ENCODE peak calls at places on chromosomes 13 and 19, in eight cellular contexts. T is GM23248; X is IMR-90; J is cardiac muscle cell; R is CD8-positive, alpha-beta memory T cell; O is fibroblast of lung; W is SK-N-SH; U is naive thymus-derived CD4-positive, alpha-beta T cell. N is an unnamed sample. For H3K9me3 and H3K27me3, the result is how much of the 10 kb centered on the place peaks cover.

GRCh38 chr13:30111810-30112209 is 195.5 kb downstream of the KATNAL1 start:
- DNase-seq in R (no peak), X (no peak), O (no peak), U (no peak), J (no peak), T (peak), W (no peak), N (no peak)

GRCh38 chr19:49430678-49431329 is 5.6 kb downstream of the GFY start:
- DNase-seq in T (peak), W (peak), U (no peak), X (no peak), J (no peak), O (no peak), R (no peak), N (no peak)

GRCh38 chr13:98270819-98271218 is 93.8 kb upstream of the RNF113B start:
- DNase-seq in O (no peak), T (no peak), X (peak), W (no peak), R (no peak), J (no peak), U (no peak), N (no peak)

GRCh38 chr13:113740661-113741060 is 18.4 kb upstream of the TMEM255B start:
- DNase-seq in O (no peak), X (no peak), R (no peak), U (no peak), J (no peak), T (no peak), W (no peak), N (no peak)

GRCh38 chr19:18650468-18651001 is 13.7 kb downstream of the KLHL26 start:
- DNase-seq in T (peak), X (peak), O (peak), J (peak), U (no peak), R (no peak), W (no peak), N (peak)

GRCh38 chr13:20065516-20065915 is 95.3 kb downstream of the GJA3 start:
- DNase-seq in J (no peak), T (no peak), U (no peak), O (no peak), W (no peak), R (no peak), X (no peak), N (no peak)

GRCh38 chr13:97574926-97575325 is 141.0 kb downstream of the RAP2A start:
- DNase-seq in U (no peak), J (peak), T (peak), W (no peak), R (no peak), O (peak), X (peak), N (peak)

GRCh38 chr19:43551399-43552197 is 18.6 kb downstream of the ZNF575 start:
- DNase-seq in U (no peak), T (no peak), O (no peak), X (no peak), W (no peak), J (no peak), R (no peak), N (no peak)

GRCh38 chr19:33416307-33417215 is 43.1 kb downstream of the CEBPG start:
- DNase-seq in X (peak), T (peak), O (peak), W (peak), R (peak), U (peak), J (peak), N (peak)

GRCh38 chr13:91491980-91492379 is 93.6 kb downstream of the GPC5 start:
- DNase-seq in W (no peak), T (no peak), R (no peak), J (no peak), O (no peak), U (no peak), X (no peak), N (no peak)

GRCh38 chr19:35846038-35846668 is 6.2 kb downstream of the NPHS1 start:
- DNase-seq in U (no peak), R (no peak), T (peak), O (no peak), J (no peak), W (no peak), X (no peak), N (no peak)

GRCh38 chr19:11496391-11497163 is 9.1 kb downstream of the ZNF653 start:
- DNase-seq in U (peak), W (peak), J (peak), T (peak), R (peak), O (peak), X (peak), N (peak)

GRCh38 chr13:111532111-111532510 is 211.7 kb downstream of the TEX29 start:
- DNase-seq in O (no peak), T (no peak), X (no peak), W (no peak), U (no peak), R (no peak), J (no peak), N (no peak)

GRCh38 chr13:25872871-25873607 is 178.8 kb downstream of the SHISA2 start:
- DNase-seq in O (peak), W (no peak), J (peak), X (no peak), R (no peak), U (no peak), T (no peak), N (no peak)

GRCh38 chr13:43878897-43879322 is 630 bp downstream of the CCDC122 start:
- DNase-seq in X (peak), W (no peak), J (peak), O (peak), R (no peak), T (peak), U (no peak), N (no peak)

DNA sequence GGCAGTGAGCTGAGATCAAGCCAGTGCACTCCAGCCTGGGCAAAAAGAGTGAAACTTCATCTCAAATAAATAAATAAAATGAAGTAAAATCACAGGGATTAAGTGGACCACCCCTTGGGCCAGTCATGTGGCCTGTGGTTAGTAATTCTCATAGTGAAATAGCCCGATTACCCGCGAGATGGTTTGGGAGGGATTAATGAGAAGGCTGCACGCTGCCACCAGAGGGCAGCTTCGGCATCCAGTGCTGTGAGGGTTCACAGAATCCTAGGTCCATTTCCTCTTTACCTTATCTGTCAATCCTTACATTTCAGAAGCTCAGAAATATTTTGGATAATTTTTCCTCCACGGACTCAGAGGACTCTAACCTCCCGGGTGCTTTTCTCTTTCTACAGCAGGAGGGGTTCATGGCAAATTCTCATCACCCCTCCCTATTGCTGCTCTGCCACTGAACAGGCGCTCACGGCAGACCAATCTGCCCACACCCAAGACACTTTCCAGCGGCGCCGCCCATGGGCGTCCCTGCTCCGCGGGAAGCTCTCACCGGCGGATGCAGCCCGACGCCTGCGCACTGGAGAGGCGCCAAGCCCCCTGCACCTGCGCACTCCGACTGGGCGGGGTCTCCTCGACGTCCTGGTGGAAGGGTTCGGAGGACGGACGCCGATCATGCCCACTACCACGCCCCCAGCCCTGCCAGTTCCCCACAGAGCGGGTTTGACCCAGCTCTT is 11.0 kb downstream of the ZNF835 start:
- DNase-seq in O (no peak), R (no peak), J (no peak), X (no peak), U (no peak), W (peak), T (no peak), N (no peak)
- H3K9me3 ChIP-seq in O (under half), R (under half), J (under half), X (half or more), U (under half), W (under half), T (under half), N (under half)

DNA sequence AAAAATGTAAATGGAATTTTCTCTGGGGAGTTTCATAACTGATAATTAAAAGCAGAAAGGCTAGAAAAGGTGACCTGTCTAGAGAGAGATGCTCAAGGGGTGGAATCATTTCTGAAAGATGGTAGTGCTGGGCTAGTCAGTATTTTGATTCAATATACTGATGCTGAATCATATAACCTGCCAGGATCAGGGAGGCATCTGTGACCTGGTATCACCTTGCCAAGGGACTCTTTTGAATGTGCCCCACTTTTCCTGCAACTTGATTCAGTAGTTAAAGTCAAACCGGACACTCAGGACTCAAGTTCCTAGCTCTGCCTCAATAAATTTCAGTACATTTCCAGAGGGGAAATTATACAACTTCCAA is 15.8 kb downstream of the LCP1 start:
- DNase-seq in T (no peak), W (no peak), X (no peak), O (no peak), J (no peak), U (no peak), R (no peak), N (no peak)
- H3K4me3 ChIP-seq in T (no peak), W (no peak), X (no peak), O (no peak), J (no peak), U (peak), R (no peak), N (no peak)

DNA sequence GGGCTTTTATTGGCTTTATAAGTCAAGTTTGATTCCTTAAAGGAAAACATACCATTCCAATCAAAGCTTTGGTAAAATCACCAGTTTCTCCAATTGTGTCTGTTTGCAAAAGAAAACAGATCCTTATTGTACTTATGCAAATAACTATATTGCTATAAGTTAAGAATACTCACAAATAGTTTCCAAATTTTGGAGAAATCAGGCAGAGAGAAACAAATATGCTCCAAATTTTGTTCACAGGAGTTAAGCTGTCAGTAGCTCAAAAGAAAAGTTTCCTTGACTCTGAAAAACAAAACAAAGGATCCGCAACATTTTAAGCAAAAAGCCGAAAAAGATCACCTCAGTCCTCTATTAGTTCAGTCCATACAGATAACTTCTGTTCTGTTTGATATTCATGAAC is 19.2 kb upstream of the IGFL4 start:
- DNase-seq in R (no peak), J (no peak), X (no peak), W (no peak), U (no peak), T (no peak), O (no peak), N (no peak)
- H3K27me3 ChIP-seq in R (under half), J (under half), X (under half), W (half or more), U (under half), T (half or more), O (under half), N (half or more)

GRCh38 chr19:12521996-12522395 is 29.3 kb downstream of the ZNF564 start:
- DNase-seq in J (no peak), T (no peak), U (no peak), X (no peak), R (no peak), W (no peak), O (no peak), N (no peak)
- H3K9me3 ChIP-seq in J (under half), T (under half), U (under half), X (half or more), R (half or more), W (under half), O (under half), N (half or more)

GRCh38 chr19:47036233-47036651 is 12.2 kb downstream of the TMEM160 start:
- DNase-seq in O (no peak), U (no peak), W (no peak), T (peak), J (no peak), R (no peak), X (no peak), N (no peak)
- H3K4me3 ChIP-seq in O (peak), U (peak), W (peak), T (peak), J (peak), R (peak), X (peak), N (peak)

GRCh38 chr19:6372594-6373095 is at the start of gene ALKBH7:
- DNase-seq in U (peak), X (peak), O (peak), W (peak), J (peak), T (peak), R (peak), N (peak)
- H3K27me3 ChIP-seq in U (under half), X (under half), O (under half), W (under half), J (under half), T (under half), R (under half), N (under half)